ENCODE peak calls at places on chromosomes 2 and 18, in ten cellular contexts. One of them, this sample, is unnamed.

GRCh38 chr2:43455735-43456642 is 139.8 kb downstream of the THADA start:
- DNase-seq in glutamatergic neuron: no peak
- DNase-seq in RPMI7951: peak; percentile 82
- DNase-seq in adipocyte: no peak
- DNase-seq in stimulated activated CD8-positive, alpha-beta memory T cell treated with anti-CD3 and anti-CD28 coated beads, Interleukin-2, amount 100 ng/mL, for 48 hours: no peak
- DNase-seq in GM12865: peak; percentile 75
- DNase-seq in HFF-Myc: no peak
- DNase-seq in H54: no peak
- DNase-seq in iris pigment epithelial cell: peak; percentile 96
- DNase-seq in neural crest cell: no peak
- DNase-seq in this sample: no peak

GRCh38 chr2:238552226-238552625 is 125.5 kb downstream of the ASB1 start:
- DNase-seq in RPMI7951: no peak
- DNase-seq in iris pigment epithelial cell: no peak
- DNase-seq in glutamatergic neuron: no peak
- DNase-seq in adipocyte: no peak
- DNase-seq in stimulated activated CD8-positive, alpha-beta memory T cell treated with anti-CD3 and anti-CD28 coated beads, Interleukin-2, amount 100 ng/mL, for 48 hours: no peak
- DNase-seq in HFF-Myc: no peak
- DNase-seq in GM12865: no peak
- DNase-seq in neural crest cell: no peak
- DNase-seq in H54: no peak
- DNase-seq in this sample: no peak

GRCh38 chr18:25650201-25650941 is 298.4 kb upstream of the ZNF521 start:
- DNase-seq in H54: no peak
- DNase-seq in iris pigment epithelial cell: peak; percentile 97
- DNase-seq in glutamatergic neuron: no peak
- DNase-seq in HFF-Myc: peak; percentile 99
- DNase-seq in stimulated activated CD8-positive, alpha-beta memory T cell treated with anti-CD3 and anti-CD28 coated beads, Interleukin-2, amount 100 ng/mL, for 48 hours: no peak
- DNase-seq in RPMI7951: peak; percentile 98
- DNase-seq in GM12865: peak; percentile 8
- DNase-seq in adipocyte: peak; percentile 76
- DNase-seq in neural crest cell: no peak
- DNase-seq in this sample: no peak

GRCh38 chr2:55887906-55888625 is 35.5 kb downstream of the EFEMP1 start:
- DNase-seq in adipocyte: peak; percentile 60
- DNase-seq in glutamatergic neuron: no peak
- DNase-seq in neural crest cell: no peak
- DNase-seq in GM12865: no peak
- DNase-seq in iris pigment epithelial cell: peak; percentile 96
- DNase-seq in stimulated activated CD8-positive, alpha-beta memory T cell treated with anti-CD3 and anti-CD28 coated beads, Interleukin-2, amount 100 ng/mL, for 48 hours: no peak
- DNase-seq in HFF-Myc: peak; percentile 63
- DNase-seq in RPMI7951: peak; percentile 87
- DNase-seq in H54: no peak
- DNase-seq in this sample: no peak

GRCh38 chr2:128395640-128396499 is 77.2 kb upstream of the HS6ST1 start:
- DNase-seq in adipocyte: no peak
- DNase-seq in RPMI7951: no peak
- DNase-seq in glutamatergic neuron: no peak
- DNase-seq in GM12865: no peak
- DNase-seq in stimulated activated CD8-positive, alpha-beta memory T cell treated with anti-CD3 and anti-CD28 coated beads, Interleukin-2, amount 100 ng/mL, for 48 hours: no peak
- DNase-seq in H54: no peak
- DNase-seq in iris pigment epithelial cell: peak; percentile 94
- DNase-seq in neural crest cell: no peak
- DNase-seq in HFF-Myc: no peak
- DNase-seq in this sample: no peak

GRCh38 chr18:27214831-27215230 is 29.7 kb upstream of the CHST9 start:
- DNase-seq in glutamatergic neuron: no peak
- DNase-seq in H54: no peak
- DNase-seq in HFF-Myc: no peak
- DNase-seq in RPMI7951: no peak
- DNase-seq in neural crest cell: no peak
- DNase-seq in iris pigment epithelial cell: no peak
- DNase-seq in adipocyte: no peak
- DNase-seq in GM12865: no peak
- DNase-seq in stimulated activated CD8-positive, alpha-beta memory T cell treated with anti-CD3 and anti-CD28 coated beads, Interleukin-2, amount 100 ng/mL, for 48 hours: no peak
- DNase-seq in this sample: no peak

GRCh38 chr2:177806025-177806424 is 266.6 kb downstream of the PDE11A start:
- DNase-seq in RPMI7951: no peak
- DNase-seq in stimulated activated CD8-positive, alpha-beta memory T cell treated with anti-CD3 and anti-CD28 coated beads, Interleukin-2, amount 100 ng/mL, for 48 hours: no peak
- DNase-seq in HFF-Myc: no peak
- DNase-seq in adipocyte: peak; percentile 76
- DNase-seq in neural crest cell: no peak
- DNase-seq in iris pigment epithelial cell: peak; percentile 55
- DNase-seq in H54: no peak
- DNase-seq in glutamatergic neuron: no peak
- DNase-seq in GM12865: no peak
- DNase-seq in this sample: no peak

GRCh38 chr2:99876956-99877355 is 265.4 kb downstream of the AFF3 start:
- DNase-seq in stimulated activated CD8-positive, alpha-beta memory T cell treated with anti-CD3 and anti-CD28 coated beads, Interleukin-2, amount 100 ng/mL, for 48 hours: no peak
- DNase-seq in neural crest cell: no peak
- DNase-seq in RPMI7951: no peak
- DNase-seq in H54: no peak
- DNase-seq in glutamatergic neuron: no peak
- DNase-seq in adipocyte: no peak
- DNase-seq in iris pigment epithelial cell: no peak
- DNase-seq in HFF-Myc: no peak
- DNase-seq in GM12865: no peak
- DNase-seq in this sample: no peak

GRCh38 chr18:25830787-25831186 is 259.6 kb downstream of the SS18 start:
- DNase-seq in HFF-Myc: no peak
- DNase-seq in stimulated activated CD8-positive, alpha-beta memory T cell treated with anti-CD3 and anti-CD28 coated beads, Interleukin-2, amount 100 ng/mL, for 48 hours: no peak
- DNase-seq in GM12865: no peak
- DNase-seq in RPMI7951: peak; percentile 96
- DNase-seq in neural crest cell: no peak
- DNase-seq in iris pigment epithelial cell: peak; percentile 81
- DNase-seq in adipocyte: peak; percentile 66
- DNase-seq in H54: no peak
- DNase-seq in glutamatergic neuron: no peak
- DNase-seq in this sample: no peak

GRCh38 chr2:20212459-20212870 is 12.5 kb downstream of the SDC1 start:
- DNase-seq in adipocyte: peak; percentile 45
- DNase-seq in H54: no peak
- DNase-seq in iris pigment epithelial cell: peak; percentile 73
- DNase-seq in RPMI7951: no peak
- DNase-seq in GM12865: peak; percentile 28
- DNase-seq in HFF-Myc: no peak
- DNase-seq in stimulated activated CD8-positive, alpha-beta memory T cell treated with anti-CD3 and anti-CD28 coated beads, Interleukin-2, amount 100 ng/mL, for 48 hours: no peak
- DNase-seq in neural crest cell: peak; percentile 21
- DNase-seq in glutamatergic neuron: no peak
- DNase-seq in this sample: no peak

GRCh38 chr2:217527586-217528202 is 475.1 kb downstream of the TNS1 start:
- DNase-seq in adipocyte: peak; percentile 57
- DNase-seq in glutamatergic neuron: no peak
- DNase-seq in HFF-Myc: no peak
- DNase-seq in iris pigment epithelial cell: no peak
- DNase-seq in GM12865: no peak
- DNase-seq in neural crest cell: no peak
- DNase-seq in RPMI7951: peak; percentile 67
- DNase-seq in stimulated activated CD8-positive, alpha-beta memory T cell treated with anti-CD3 and anti-CD28 coated beads, Interleukin-2, amount 100 ng/mL, for 48 hours: no peak
- DNase-seq in H54: no peak
- DNase-seq in this sample: no peak